ENCODE peak calls at places on chromosome 21, in five cellular contexts. B is stomach, E is adrenal gland, A is uterus, T is IMR-90. F is an unnamed sample.

GRCh38 chr21:34642211-34643075 is 26.4 kb upstream of the CLIC6 start:
- DNase-seq in T (peak), B (no peak), A (no peak), E (no peak), F (peak)

GRCh38 chr21:35430260-35430659 is 381.2 kb upstream of the RUNX1 start:
- DNase-seq in T (no peak), E (no peak), A (no peak), B (no peak), F (no peak)

GRCh38 chr21:28804089-28804670 is 188.5 kb downstream of the LTN1 start:
- DNase-seq in T (no peak), E (no peak), B (no peak), A (no peak), F (no peak)

GRCh38 chr21:34526618-34527290 is 14.7 kb upstream of the KCNE1 start:
- DNase-seq in E (peak), T (peak), A (peak), B (peak), F (peak)

GRCh38 chr21:39041815-39042214 is 141.4 kb downstream of the PSMG1 start:
- DNase-seq in A (no peak), T (no peak), E (no peak), B (no peak), F (no peak)

GRCh38 chr21:25838809-25839208 is 104.0 kb downstream of the GABPA start:
- DNase-seq in T (peak), E (no peak), A (no peak), B (no peak), F (no peak)

GRCh38 chr21:41011968-41012367 is 156.0 kb upstream of the BACE2 start:
- DNase-seq in T (no peak), A (no peak), B (no peak), E (no peak), F (no peak)

GRCh38 chr21:35039595-35040291 is 9.4 kb downstream of the RUNX1 start:
- DNase-seq in T (no peak), A (no peak), E (no peak), B (no peak), F (no peak)

GRCh38 chr21:23218667-23219066 is 2220.5 kb downstream of the NCAM2 start:
- DNase-seq in B (no peak), T (no peak), E (no peak), A (no peak), F (no peak)

GRCh38 chr21:46226146-46226545 is 2.4 kb downstream of the LSS start:
- DNase-seq in B (no peak), E (no peak), T (peak), A (no peak), F (no peak)

GRCh38 chr21:44896561-44897286 is 23.2 kb upstream of the PTTG1IP start:
- DNase-seq in E (no peak), T (no peak), B (no peak), A (no peak), F (no peak)

GRCh38 chr21:29436143-29436542 is 137.4 kb downstream of the BACH1 start:
- DNase-seq in T (no peak), E (no peak), B (no peak), A (no peak), F (no peak)

GRCh38 chr21:35400233-35400939 is 351.3 kb upstream of the RUNX1 start:
- DNase-seq in B (no peak), A (no peak), T (peak), E (no peak), F (peak)

GRCh38 chr21:43467785-43468184 is 40.9 kb upstream of the SIK1 start:
- DNase-seq in B (no peak), E (peak), T (no peak), A (peak), F (no peak)
- TF ChIP-seq POLR2A in B (no peak), E (no peak), T (no peak), A (no peak), F (no peak)

DNA sequence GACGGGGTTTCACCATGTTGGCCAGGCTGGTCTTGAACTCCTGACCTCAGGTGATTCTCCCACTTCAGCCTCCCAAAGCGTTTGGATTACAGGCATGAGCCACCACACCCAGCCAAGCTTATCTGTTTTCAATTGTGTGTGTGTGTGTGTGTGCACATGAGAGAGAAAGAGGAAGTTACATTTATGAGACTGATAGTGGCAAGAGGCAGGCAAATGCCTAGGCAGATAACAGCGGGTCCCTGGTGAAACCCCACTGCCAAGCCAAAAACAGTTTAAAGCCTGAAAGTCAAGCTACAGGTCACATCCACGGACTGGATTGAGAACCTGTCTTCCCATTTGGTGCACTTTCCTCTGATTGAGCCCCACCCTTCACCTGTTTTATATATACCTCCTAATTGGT is 35.1 kb upstream of the IFNGR2 start:
- DNase-seq in E (peak), B (no peak), A (no peak), T (no peak), F (no peak)
- TF ChIP-seq POLR2A in E (no peak), B (no peak), A (no peak), T (no peak), F (no peak)

GRCh38 chr21:15065381-15066230 is 806 bp upstream of the NRIP1 start:
- DNase-seq in B (peak), A (peak), T (peak), E (peak), F (peak)

GRCh38 chr21:15063081-15063820 is 1.5 kb downstream of the NRIP1 start:
- DNase-seq in A (no peak), T (peak), B (no peak), E (no peak), F (no peak)

GRCh38 chr21:15064576-15065380 is at the start of gene NRIP1:
- DNase-seq in T (peak), A (peak), E (peak), B (peak), F (peak)

GRCh38 chr21:15063821-15064575 is 802 bp downstream of the NRIP1 start:
- DNase-seq in T (no peak), E (peak), B (peak), A (peak), F (peak)

GRCh38 chr21:15066231-15066577 is 1.4 kb upstream of the NRIP1 start:
- DNase-seq in A (no peak), B (no peak), E (no peak), T (no peak), F (no peak)
- TF ChIP-seq POLR2A in A (no peak), B (no peak), E (no peak), T (no peak), F (no peak)

DNA sequence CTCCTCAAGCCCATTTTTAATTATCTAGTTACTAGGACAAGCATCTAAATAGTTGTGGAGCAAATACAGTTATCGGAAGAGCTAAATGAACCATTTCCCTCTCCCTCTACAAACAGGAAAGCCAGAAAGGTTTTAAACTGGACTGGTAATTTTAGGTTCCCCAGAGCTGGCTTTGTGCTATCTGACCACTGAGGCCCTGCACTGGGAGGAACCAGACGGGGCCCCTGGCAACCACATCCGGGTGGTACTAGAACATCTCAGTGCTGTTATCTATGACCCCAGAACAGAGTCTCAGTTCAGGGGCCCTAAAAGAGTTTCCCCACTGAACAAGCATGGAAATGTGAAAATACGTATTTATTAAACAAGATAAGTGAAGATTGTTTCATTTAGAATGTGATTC is 7.7 kb upstream of the RSPH1 start:
- DNase-seq in T (no peak), A (no peak), B (no peak), E (no peak), F (no peak)
- TF ChIP-seq POLR2A in T (no peak), A (no peak), B (no peak), E (no peak), F (no peak)

GRCh38 chr21:32073593-32073992 is 200.8 kb downstream of the HUNK start:
- DNase-seq in B (no peak), E (no peak), A (no peak), T (no peak), F (no peak)
- TF ChIP-seq POLR2A in B (no peak), E (no peak), A (no peak), T (no peak), F (no peak)

F was measured in H54.